ENCODE peak calls at places on chromosomes 5 and 9, in seven cellular contexts. One of them, this sample, is unnamed.

GRCh38 chr5:166907314-166907713 is 1384.1 kb upstream of the WWC1 start:
- DNase-seq in BE2C: no peak
- DNase-seq in GM12865: no peak
- DNase-seq in fibroblast of mammary gland: peak
- DNase-seq in foreskin fibroblast: peak
- DNase-seq in WTC11: no peak
- DNase-seq in nephron progenitor cell: no peak
- DNase-seq in this sample: no peak

GRCh38 chr5:96572864-96573512 is 89.2 kb upstream of the CAST start:
- DNase-seq in BE2C: no peak
- DNase-seq in GM12865: no peak
- DNase-seq in fibroblast of mammary gland: peak
- DNase-seq in foreskin fibroblast: peak
- DNase-seq in WTC11: no peak
- DNase-seq in nephron progenitor cell: no peak
- DNase-seq in this sample: no peak

GRCh38 chr5:168362097-168362885 is 70.8 kb downstream of the WWC1 start:
- DNase-seq in BE2C: no peak
- DNase-seq in GM12865: no peak
- DNase-seq in fibroblast of mammary gland: no peak
- DNase-seq in foreskin fibroblast: no peak
- DNase-seq in WTC11: no peak
- DNase-seq in nephron progenitor cell: no peak
- DNase-seq in this sample: no peak

GRCh38 chr5:176810084-176810597 is at the start of gene UNC5A:
- DNase-seq in BE2C: peak
- DNase-seq in GM12865: peak
- DNase-seq in fibroblast of mammary gland: peak
- DNase-seq in foreskin fibroblast: peak
- DNase-seq in WTC11: peak
- DNase-seq in nephron progenitor cell: peak
- DNase-seq in this sample: peak

GRCh38 chr5:61207884-61208283 is 45.6 kb upstream of the SMIM15 start:
- DNase-seq in BE2C: no peak
- DNase-seq in GM12865: no peak
- DNase-seq in fibroblast of mammary gland: no peak
- DNase-seq in foreskin fibroblast: no peak
- DNase-seq in WTC11: no peak
- DNase-seq in nephron progenitor cell: no peak
- DNase-seq in this sample: no peak

GRCh38 chr5:181035991-181036815 is 3.9 kb upstream of the BTNL9 start:
- DNase-seq in BE2C: no peak
- DNase-seq in GM12865: no peak
- DNase-seq in fibroblast of mammary gland: no peak
- DNase-seq in foreskin fibroblast: no peak
- DNase-seq in WTC11: no peak
- DNase-seq in nephron progenitor cell: no peak
- DNase-seq in this sample: no peak

GRCh38 chr9:7510209-7510608 is 289.4 kb downstream of the DMAC1 start:
- DNase-seq in BE2C: no peak
- DNase-seq in GM12865: no peak
- DNase-seq in fibroblast of mammary gland: peak
- DNase-seq in foreskin fibroblast: peak
- DNase-seq in WTC11: no peak
- DNase-seq in nephron progenitor cell: no peak
- DNase-seq in this sample: no peak

GRCh38 chr5:145948047-145948446 is 11.7 kb downstream of the SH3RF2 start:
- DNase-seq in BE2C: no peak
- DNase-seq in GM12865: no peak
- DNase-seq in fibroblast of mammary gland: no peak
- DNase-seq in foreskin fibroblast: no peak
- DNase-seq in WTC11: no peak
- DNase-seq in nephron progenitor cell: no peak
- DNase-seq in this sample: no peak

GRCh38 chr5:168670881-168671575 is 91.9 kb upstream of the PANK3 start:
- DNase-seq in BE2C: peak
- DNase-seq in GM12865: no peak
- DNase-seq in fibroblast of mammary gland: no peak
- DNase-seq in foreskin fibroblast: no peak
- DNase-seq in WTC11: peak
- DNase-seq in nephron progenitor cell: peak
- DNase-seq in this sample: no peak

GRCh38 chr5:99176186-99176585 is 247.4 kb upstream of the CHD1 start:
- DNase-seq in BE2C: no peak
- DNase-seq in GM12865: no peak
- DNase-seq in fibroblast of mammary gland: no peak
- DNase-seq in foreskin fibroblast: no peak
- DNase-seq in WTC11: no peak
- DNase-seq in nephron progenitor cell: no peak
- DNase-seq in this sample: no peak

GRCh38 chr9:26292943-26293342 is 599.7 kb downstream of the CAAP1 start:
- DNase-seq in BE2C: no peak
- DNase-seq in GM12865: no peak
- DNase-seq in fibroblast of mammary gland: peak
- DNase-seq in foreskin fibroblast: peak
- DNase-seq in WTC11: no peak
- DNase-seq in nephron progenitor cell: no peak
- DNase-seq in this sample: no peak

GRCh38 chr5:121872846-121873245 is 21.2 kb downstream of the FTMT start:
- DNase-seq in BE2C: no peak
- DNase-seq in GM12865: no peak
- DNase-seq in fibroblast of mammary gland: no peak
- DNase-seq in foreskin fibroblast: no peak
- DNase-seq in WTC11: no peak
- DNase-seq in nephron progenitor cell: no peak
- DNase-seq in this sample: no peak

GRCh38 chr9:133943781-133944745 is 48.1 kb downstream of the VAV2 start:
- DNase-seq in BE2C: peak
- DNase-seq in GM12865: no peak
- DNase-seq in fibroblast of mammary gland: no peak
- DNase-seq in foreskin fibroblast: no peak
- DNase-seq in WTC11: peak
- DNase-seq in nephron progenitor cell: no peak
- DNase-seq in this sample: no peak

GRCh38 chr5:108917596-108917995 is 169.9 kb downstream of the FER start:
- DNase-seq in BE2C: no peak
- DNase-seq in GM12865: no peak
- DNase-seq in fibroblast of mammary gland: no peak
- DNase-seq in foreskin fibroblast: no peak
- DNase-seq in WTC11: no peak
- DNase-seq in nephron progenitor cell: no peak
- DNase-seq in this sample: no peak

GRCh38 chr9:133839822-133840329 is 101.7 kb upstream of the SARDH start:
- DNase-seq in BE2C: peak
- DNase-seq in GM12865: no peak
- DNase-seq in fibroblast of mammary gland: peak
- DNase-seq in foreskin fibroblast: peak
- DNase-seq in WTC11: peak
- DNase-seq in nephron progenitor cell: no peak
- DNase-seq in this sample: peak

GRCh38 chr5:147551677-147552076 is 41.8 kb upstream of the DPYSL3 start:
- DNase-seq in BE2C: no peak
- DNase-seq in GM12865: no peak
- DNase-seq in fibroblast of mammary gland: no peak
- DNase-seq in foreskin fibroblast: no peak
- DNase-seq in WTC11: no peak
- DNase-seq in nephron progenitor cell: no peak
- DNase-seq in this sample: no peak

GRCh38 chr5:124372457-124372856 is 374.0 kb downstream of the ZNF608 start:
- DNase-seq in BE2C: peak
- DNase-seq in GM12865: no peak
- DNase-seq in fibroblast of mammary gland: no peak
- DNase-seq in foreskin fibroblast: peak
- DNase-seq in WTC11: no peak
- DNase-seq in nephron progenitor cell: no peak
- DNase-seq in this sample: no peak

GRCh38 chr5:139745800-139746690 is 49.6 kb upstream of the PSD2 start:
- DNase-seq in BE2C: peak
- DNase-seq in GM12865: peak
- DNase-seq in fibroblast of mammary gland: peak
- DNase-seq in foreskin fibroblast: peak
- DNase-seq in WTC11: peak
- DNase-seq in nephron progenitor cell: peak
- DNase-seq in this sample: peak

GRCh38 chr5:60334281-60334713 is 365.7 kb downstream of the DEPDC1B start:
- DNase-seq in BE2C: peak
- DNase-seq in GM12865: no peak
- DNase-seq in fibroblast of mammary gland: peak
- DNase-seq in foreskin fibroblast: peak
- DNase-seq in WTC11: no peak
- DNase-seq in nephron progenitor cell: no peak
- DNase-seq in this sample: no peak

GRCh38 chr9:71806916-71807315 is 38.6 kb upstream of the CEMIP2 start:
- DNase-seq in BE2C: peak
- DNase-seq in GM12865: peak
- DNase-seq in fibroblast of mammary gland: peak
- DNase-seq in foreskin fibroblast: peak
- DNase-seq in WTC11: peak
- DNase-seq in nephron progenitor cell: peak
- DNase-seq in this sample: peak

GRCh38 chr9:71814226-71814625 is 45.9 kb upstream of the CEMIP2 start:
- DNase-seq in BE2C: no peak
- DNase-seq in GM12865: no peak
- DNase-seq in fibroblast of mammary gland: peak
- DNase-seq in foreskin fibroblast: no peak
- DNase-seq in WTC11: no peak
- DNase-seq in nephron progenitor cell: no peak
- DNase-seq in this sample: no peak

GRCh38 chr9:71816782-71817549 is 48.7 kb upstream of the CEMIP2 start:
- DNase-seq in BE2C: no peak
- DNase-seq in GM12865: no peak
- DNase-seq in fibroblast of mammary gland: no peak
- DNase-seq in foreskin fibroblast: no peak
- DNase-seq in WTC11: no peak
- DNase-seq in nephron progenitor cell: no peak
- DNase-seq in this sample: peak

GRCh38 chr9:71814805-71815204 is 46.5 kb upstream of the CEMIP2 start:
- DNase-seq in BE2C: no peak
- DNase-seq in GM12865: no peak
- DNase-seq in fibroblast of mammary gland: peak
- DNase-seq in foreskin fibroblast: peak
- DNase-seq in WTC11: no peak
- DNase-seq in nephron progenitor cell: no peak
- DNase-seq in this sample: no peak

DNA sequence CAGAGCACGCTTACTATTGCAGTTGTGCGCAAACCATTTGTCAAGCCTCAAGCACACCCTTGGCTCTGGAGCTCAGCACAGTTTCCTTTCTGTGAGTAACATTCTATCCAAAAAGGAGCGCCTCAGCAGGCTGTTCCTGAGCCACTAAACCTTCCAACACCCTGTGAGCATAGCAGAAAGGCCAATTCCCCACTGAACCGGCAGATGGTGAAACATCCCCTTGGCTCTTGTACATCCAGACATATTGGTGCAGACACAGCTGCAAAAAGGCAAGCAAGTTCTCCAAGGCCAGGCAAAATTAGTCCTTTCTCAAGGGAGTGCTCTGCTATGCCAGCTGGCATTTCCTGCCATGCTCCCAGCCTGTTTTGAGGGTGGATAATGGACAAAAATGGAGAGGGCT is 44.1 kb upstream of the CEMIP2 start:
- DNase-seq in BE2C: peak
- DNase-seq in GM12865: no peak
- DNase-seq in fibroblast of mammary gland: peak
- DNase-seq in foreskin fibroblast: peak
- DNase-seq in WTC11: no peak
- DNase-seq in nephron progenitor cell: no peak
- DNase-seq in this sample: no peak
- TF ChIP-seq CTCF in BE2C: peak
- TF ChIP-seq CTCF in GM12865: no peak
- TF ChIP-seq CTCF in fibroblast of mammary gland: no peak
- TF ChIP-seq CTCF in foreskin fibroblast: peak
- TF ChIP-seq CTCF in WTC11: no peak
- TF ChIP-seq CTCF in nephron progenitor cell: no peak
- TF ChIP-seq CTCF in this sample: no peak

GRCh38 chr5:77514457-77514856 is 22.3 kb upstream of the WDR41 start:
- DNase-seq in BE2C: no peak
- DNase-seq in GM12865: no peak
- DNase-seq in fibroblast of mammary gland: no peak
- DNase-seq in foreskin fibroblast: no peak
- DNase-seq in WTC11: no peak
- DNase-seq in nephron progenitor cell: no peak
- DNase-seq in this sample: no peak

GRCh38 chr5:77518304-77518703 is 26.2 kb upstream of the WDR41 start:
- DNase-seq in BE2C: no peak
- DNase-seq in GM12865: peak
- DNase-seq in fibroblast of mammary gland: peak
- DNase-seq in foreskin fibroblast: peak
- DNase-seq in WTC11: no peak
- DNase-seq in nephron progenitor cell: no peak
- DNase-seq in this sample: no peak
- TF ChIP-seq CTCF in BE2C: peak
- TF ChIP-seq CTCF in GM12865: peak
- TF ChIP-seq CTCF in fibroblast of mammary gland: peak
- TF ChIP-seq CTCF in foreskin fibroblast: no peak
- TF ChIP-seq CTCF in WTC11: no peak
- TF ChIP-seq CTCF in nephron progenitor cell: peak
- TF ChIP-seq CTCF in this sample: no peak

DNA sequence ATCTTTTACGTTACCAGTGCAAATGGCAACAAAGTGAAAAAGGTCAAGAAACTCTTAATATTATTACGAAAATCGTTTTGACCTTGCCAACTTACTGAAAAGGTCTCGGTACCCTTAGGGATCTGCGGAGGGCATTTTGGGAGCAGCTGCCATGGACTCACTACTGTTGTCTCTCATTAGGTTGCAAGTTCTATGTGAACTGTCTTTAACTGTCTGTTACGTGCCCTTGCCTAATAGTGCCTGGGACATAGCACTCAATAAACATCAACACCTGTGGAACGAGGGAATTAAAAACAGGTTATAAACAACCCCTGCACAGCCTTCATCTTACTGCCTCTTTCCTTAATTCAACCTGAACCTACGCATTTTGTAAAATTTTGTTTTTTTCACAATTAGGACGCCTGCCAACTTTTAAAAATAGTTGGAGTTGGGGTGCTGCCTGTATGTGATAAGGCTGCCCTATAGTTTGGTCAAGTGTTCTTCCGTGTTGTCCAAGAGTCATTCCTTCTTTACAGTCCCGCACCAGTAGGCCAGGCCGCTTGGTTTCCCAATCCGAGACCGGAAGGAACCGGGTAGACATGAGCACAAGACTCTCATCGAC is 527 bp upstream of the SREK1 start:
- DNase-seq in BE2C: no peak
- DNase-seq in GM12865: no peak
- DNase-seq in fibroblast of mammary gland: no peak
- DNase-seq in foreskin fibroblast: no peak
- DNase-seq in WTC11: no peak
- DNase-seq in nephron progenitor cell: no peak
- DNase-seq in this sample: no peak
- TF ChIP-seq CTCF in BE2C: no peak
- TF ChIP-seq CTCF in GM12865: no peak
- TF ChIP-seq CTCF in fibroblast of mammary gland: no peak
- TF ChIP-seq CTCF in foreskin fibroblast: no peak
- TF ChIP-seq CTCF in WTC11: no peak
- TF ChIP-seq CTCF in nephron progenitor cell: no peak
- TF ChIP-seq CTCF in this sample: no peak

DNA sequence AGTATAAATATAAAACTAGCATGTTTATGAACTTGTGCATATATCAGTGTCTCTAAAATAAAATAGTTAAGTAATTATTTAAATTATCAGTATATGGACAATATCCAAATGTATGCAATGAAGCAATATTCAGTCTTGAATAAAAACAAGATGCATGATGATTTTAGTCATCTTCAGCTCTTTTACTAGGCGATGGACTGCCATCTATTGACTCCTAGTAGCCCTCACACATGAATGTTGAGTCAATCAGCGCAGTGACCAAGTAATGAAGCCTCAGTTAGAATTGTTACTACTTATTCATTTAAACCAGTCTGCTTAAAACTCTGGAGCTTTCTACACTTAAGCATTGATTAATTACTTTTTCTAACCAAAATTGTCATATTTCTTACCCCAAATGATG is 92.9 kb upstream of the GRHPR start:
- DNase-seq in BE2C: peak
- DNase-seq in GM12865: peak
- DNase-seq in fibroblast of mammary gland: peak
- DNase-seq in foreskin fibroblast: peak
- DNase-seq in WTC11: no peak
- DNase-seq in nephron progenitor cell: no peak
- DNase-seq in this sample: no peak
- TF ChIP-seq CTCF in BE2C: peak
- TF ChIP-seq CTCF in GM12865: peak
- TF ChIP-seq CTCF in fibroblast of mammary gland: peak
- TF ChIP-seq CTCF in foreskin fibroblast: peak
- TF ChIP-seq CTCF in WTC11: no peak
- TF ChIP-seq CTCF in nephron progenitor cell: no peak
- TF ChIP-seq CTCF in this sample: no peak